ENCODE peak calls at places on chromosomes 13 and 19, in seven cellular contexts. X, D, T, C, M, R and A are unnamed samples.

GRCh38 chr13:25752957-25753540 is 298.8 kb downstream of the SHISA2 start:
- DNase-seq in X (peak; percentile 24), D (peak; percentile 35), T (peak; percentile 92), C (no peak), M (peak; percentile 71), R (peak; percentile 35), A (peak; percentile 29)

GRCh38 chr13:74444161-74444571 is 310.0 kb upstream of the KLF12 start:
- DNase-seq in X (no peak), D (no peak), T (peak; percentile 0), C (no peak), M (peak; percentile 92), R (no peak), A (no peak)

GRCh38 chr13:68304287-68304893 is 1074.3 kb upstream of the PCDH9 start:
- DNase-seq in X (no peak), D (no peak), T (peak; percentile 46), C (no peak), M (peak; percentile 16), R (no peak), A (peak; percentile 2)

GRCh38 chr19:16117594-16118033 is 5.9 kb downstream of the RAB8A start:
- DNase-seq in X (no peak), D (no peak), T (no peak), C (no peak), M (no peak), R (peak; percentile 51), A (no peak)

GRCh38 chr19:814108-815078 is 7.4 kb downstream of the PLPPR3 start:
- DNase-seq in X (no peak), D (no peak), T (no peak), C (no peak), M (no peak), R (no peak), A (no peak)

GRCh38 chr19:55160128-55160985 is 2.8 kb upstream of the TNNI3 start:
- DNase-seq in X (peak; percentile 84), D (peak; percentile 71), T (peak; percentile 87), C (peak; percentile 79), M (peak; percentile 69), R (peak; percentile 91), A (no peak)

GRCh38 chr19:22545751-22546150 is 88.4 kb upstream of the ZNF492 start:
- DNase-seq in X (peak; percentile 54), D (no peak), T (peak; percentile 7), C (peak; percentile 70), M (peak; percentile 3), R (peak; percentile 12), A (no peak)

GRCh38 chr13:79384022-79384610 is 21.9 kb downstream of the RBM26 start:
- DNase-seq in X (no peak), D (no peak), T (no peak), C (no peak), M (no peak), R (peak; percentile 28), A (no peak)

GRCh38 chr19:17797397-17798201 is 2.7 kb downstream of the B3GNT3 start:
- DNase-seq in X (peak; percentile 90), D (peak; percentile 48), T (no peak), C (no peak), M (peak; percentile 92), R (peak; percentile 89), A (peak; percentile 44)

GRCh38 chr13:42048625-42049453 is at the start of gene DGKH:
- DNase-seq in X (peak; percentile 81), D (peak; percentile 69), T (peak; percentile 88), C (peak; percentile 84), M (peak; percentile 59), R (peak; percentile 90), A (no peak)

GRCh38 chr19:56367829-56368711 is 25.3 kb downstream of the ZNF582 start:
- DNase-seq in X (peak; percentile 91), D (peak; percentile 94), T (peak; percentile 99), C (peak; percentile 90), M (peak; percentile 93), R (peak; percentile 85), A (peak; percentile 93)

GRCh38 chr13:78784017-78784745 is 125.2 kb upstream of the OBI1 start:
- DNase-seq in X (no peak), D (no peak), T (no peak), C (no peak), M (no peak), R (no peak), A (no peak)

GRCh38 chr19:51318687-51319675 is 7.5 kb downstream of the IGLON5 start:
- DNase-seq in X (no peak), D (no peak), T (no peak), C (no peak), M (no peak), R (no peak), A (no peak)

GRCh38 chr19:13806728-13807127 is 11.5 kb downstream of the ZSWIM4 start:
- DNase-seq in X (no peak), D (no peak), T (no peak), C (no peak), M (no peak), R (no peak), A (no peak)

GRCh38 chr19:19591133-19591825 is 27.2 kb downstream of the PBX4 start:
- DNase-seq in X (peak; percentile 24), D (peak; percentile 98), T (peak; percentile 99), C (no peak), M (peak; percentile 99), R (peak; percentile 35), A (peak; percentile 92)

GRCh38 chr19:8484331-8484894 is 18.0 kb downstream of the PRAM1 start:
- DNase-seq in X (no peak), D (no peak), T (no peak), C (no peak), M (no peak), R (peak; percentile 56), A (peak; percentile 46)

GRCh38 chr13:41649659-41650058 is 192.3 kb downstream of the RGCC start:
- DNase-seq in X (no peak), D (no peak), T (peak; percentile 79), C (no peak), M (no peak), R (no peak), A (no peak)

GRCh38 chr19:55069137-55069858 is 6.3 kb upstream of the RDH13 start:
- DNase-seq in X (peak; percentile 60), D (peak; percentile 12), T (no peak), C (peak; percentile 92), M (peak; percentile 81), R (peak; percentile 84), A (no peak)

GRCh38 chr19:48750771-48751504 is 1.5 kb downstream of the FUT1 start:
- DNase-seq in X (peak; percentile 55), D (no peak), T (no peak), C (no peak), M (no peak), R (no peak), A (no peak)

GRCh38 chr19:48751835-48752510 is 468 bp downstream of the FUT1 start:
- DNase-seq in X (no peak), D (no peak), T (no peak), C (no peak), M (peak; percentile 38), R (no peak), A (no peak)

GRCh38 chr19:48750351-48750750 is 2.1 kb downstream of the FUT1 start:
- DNase-seq in X (peak; percentile 47), D (no peak), T (no peak), C (no peak), M (no peak), R (no peak), A (no peak)

GRCh38 chr19:48754950-48755645 is at the start of gene FGF21:
- DNase-seq in X (peak; percentile 40), D (no peak), T (no peak), C (no peak), M (no peak), R (no peak), A (no peak)

DNA sequence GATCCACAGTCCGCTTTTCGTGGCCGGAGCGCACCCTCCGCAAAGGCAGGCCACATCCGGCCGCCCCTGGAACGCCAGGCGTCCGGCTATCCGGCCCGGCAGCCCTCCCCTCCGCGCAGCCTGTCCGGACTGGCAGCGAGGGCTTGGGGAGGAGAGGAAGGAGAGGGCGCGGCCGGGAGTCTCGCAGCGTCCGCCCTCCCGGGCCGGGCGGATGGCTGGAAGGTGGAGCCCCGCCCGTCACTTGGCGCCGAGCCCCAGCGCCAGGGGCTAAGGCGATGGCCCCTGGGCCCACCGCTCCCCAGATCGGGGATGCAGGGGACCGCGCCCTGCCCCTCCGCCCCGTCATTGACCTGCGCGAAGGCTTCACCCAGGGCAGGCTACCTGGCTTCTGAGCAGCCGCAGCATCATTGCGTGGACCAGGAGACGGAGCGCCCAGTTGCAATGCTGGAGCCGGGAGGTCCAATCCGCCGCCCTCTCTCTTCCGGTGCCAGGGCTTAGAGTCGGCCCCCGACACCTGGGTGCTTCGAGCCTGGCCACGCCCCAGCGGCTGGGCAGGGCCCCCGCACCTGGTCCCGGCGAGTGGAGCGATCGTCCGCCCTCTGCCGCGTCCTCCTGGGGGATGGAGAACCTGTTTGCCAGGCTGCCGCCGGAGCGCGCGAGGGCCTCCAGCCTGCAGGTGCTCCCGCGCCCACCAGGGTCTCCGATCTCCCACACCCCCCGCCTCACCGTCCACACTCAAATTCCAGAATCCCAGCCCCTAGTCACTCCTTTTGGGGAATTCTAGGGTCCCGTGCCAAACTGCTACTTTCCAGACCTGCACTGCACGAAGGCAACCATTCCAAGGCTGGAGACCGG is at the start of gene FUT1:
- DNase-seq in X (peak; percentile 98), D (no peak), T (no peak), C (peak; percentile 87), M (peak; percentile 85), R (peak; percentile 76), A (no peak)
- H3K4me3 ChIP-seq in X (peak within 1 kb of the TSS; percentile 28), D (peak within 1 kb of the TSS; percentile 30), T (peak within 1 kb of the TSS; percentile 20), C (peak within 1 kb of the TSS; percentile 67), M (peak within 1 kb of the TSS; percentile 71), R (peak within 1 kb of the TSS; percentile 7), A (peak within 1 kb of the TSS; percentile 42)

GRCh38 chr19:29292562-29292961 is 79.6 kb upstream of the UQCRFS1 start:
- DNase-seq in X (no peak), D (no peak), T (no peak), C (no peak), M (no peak), R (no peak), A (no peak)

GRCh38 chr19:29294343-29294811 is 81.4 kb upstream of the UQCRFS1 start:
- DNase-seq in X (no peak), D (no peak), T (no peak), C (no peak), M (no peak), R (no peak), A (no peak)

GRCh38 chr19:29293736-29294342 is 80.9 kb upstream of the UQCRFS1 start:
- DNase-seq in X (no peak), D (no peak), T (no peak), C (no peak), M (no peak), R (no peak), A (no peak)

GRCh38 chr19:29292146-29292545 is 79.2 kb upstream of the UQCRFS1 start:
- DNase-seq in X (no peak), D (no peak), T (no peak), C (no peak), M (no peak), R (no peak), A (no peak)

GRCh38 chr19:29293292-29293691 is 80.3 kb upstream of the UQCRFS1 start:
- DNase-seq in X (no peak), D (no peak), T (no peak), C (no peak), M (no peak), R (no peak), A (no peak)
- TF ChIP-seq CTCF in X (no peak), D (no peak), T (no peak), C (no peak), M (no peak), R (no peak), A (no peak)

GRCh38 chr19:43773725-43774102 is 7.1 kb downstream of the KCNN4 start:
- DNase-seq in X (no peak), D (no peak), T (no peak), C (no peak), M (no peak), R (no peak), A (no peak)
- H3K4me3 ChIP-seq in X (no peak overlapping the region), D (no peak overlapping the region), T (no peak overlapping the region), C (no peak overlapping the region), M (no peak overlapping the region), R (no peak overlapping the region), A (no peak overlapping the region)

GRCh38 chr19:11530432-11530831 is 1.5 kb upstream of the ECSIT start:
- DNase-seq in X (peak; percentile 82), D (peak; percentile 71), T (peak; percentile 93), C (peak; percentile 73), M (peak; percentile 76), R (peak; percentile 80), A (peak; percentile 51)
- TF ChIP-seq CTCF in X (no peak), D (no peak), T (peak; percentile 56), C (no peak), M (peak; percentile 56), R (no peak), A (peak; percentile 42)